ENCODE peak calls at places on chromosomes 4 and X, in seven cellular contexts. E, Q, M, C, L, I and K are unnamed samples.

GRCh38 chr4:102780476-102781144 is 19.8 kb upstream of the MANBA start:
- DNase-seq in L (peak; percentile 49), Q (no peak), M (no peak), E (no peak), C (no peak), I (peak; percentile 72), K (no peak)

GRCh38 chr4:178086324-178086723 is 644.1 kb upstream of the AGA start:
- DNase-seq in C (no peak), L (no peak), E (no peak), M (no peak), I (peak; percentile 12), Q (no peak), K (no peak)

GRCh38 chrX:38304010-38304409 is 23.3 kb downstream of the RPGR start:
- DNase-seq in E (no peak), L (peak; percentile 21), Q (no peak), I (peak; percentile 11), M (no peak), C (no peak), K (no peak)

GRCh38 chr4:80115368-80116181 is 42.5 kb upstream of the ANTXR2 start:
- DNase-seq in L (peak; percentile 40), Q (no peak), I (peak; percentile 50), M (no peak), E (no peak), C (no peak), K (no peak)

GRCh38 chr4:8765084-8765483 is 106.6 kb downstream of the HMX1 start:
- DNase-seq in Q (no peak), I (no peak), E (no peak), M (no peak), L (no peak), C (peak; percentile 16), K (peak; percentile 22)

GRCh38 chrX:153766098-153766817 is 2.2 kb downstream of the PLXNB3 start:
- DNase-seq in M (no peak), C (no peak), Q (peak; percentile 30), E (no peak), I (peak; percentile 91), L (peak; percentile 82), K (peak; percentile 79)

GRCh38 chr4:130333241-130333759 is 1237.3 kb downstream of the C4orf33 start:
- DNase-seq in E (no peak), Q (no peak), M (no peak), C (no peak), L (no peak), I (no peak), K (no peak)

GRCh38 chrX:25017667-25018247 is 2.0 kb upstream of the ARX start:
- DNase-seq in I (no peak), E (no peak), L (no peak), C (no peak), M (no peak), Q (no peak), K (no peak)

GRCh38 chrX:131633285-131633917 is 89.5 kb downstream of the OR13H1 start:
- DNase-seq in M (peak; percentile 55), L (peak; percentile 64), Q (peak; percentile 55), E (peak; percentile 48), I (peak; percentile 70), C (peak; percentile 23), K (no peak)

GRCh38 chr4:26047795-26048194 is 133.8 kb downstream of the SMIM20 start:
- DNase-seq in Q (no peak), I (no peak), L (no peak), E (no peak), C (no peak), M (no peak), K (no peak)

GRCh38 chr4:20196476-20196875 is 55.2 kb upstream of the SLIT2 start:
- DNase-seq in Q (no peak), E (no peak), M (no peak), C (no peak), L (peak; percentile 75), I (no peak), K (no peak)

GRCh38 chrX:24124227-24124799 is 25.2 kb upstream of the ZFX start:
- DNase-seq in M (no peak), C (no peak), E (no peak), L (no peak), I (no peak), Q (no peak), K (no peak)

GRCh38 chr4:123505077-123505456 is 108.5 kb downstream of the SPRY1 start:
- DNase-seq in I (no peak), Q (no peak), E (no peak), M (no peak), L (no peak), C (no peak), K (no peak)

GRCh38 chr4:87633239-87633638 is 16.8 kb upstream of the DMP1 start:
- DNase-seq in L (peak; percentile 8), Q (no peak), M (no peak), C (no peak), E (no peak), I (peak; percentile 4), K (no peak)

GRCh38 chrX:344371-344901 is 25.8 kb upstream of the GTPBP6 start:
- DNase-seq in E (no peak), C (no peak), L (no peak), Q (no peak), M (no peak), I (no peak), K (peak; percentile 26)

DNA sequence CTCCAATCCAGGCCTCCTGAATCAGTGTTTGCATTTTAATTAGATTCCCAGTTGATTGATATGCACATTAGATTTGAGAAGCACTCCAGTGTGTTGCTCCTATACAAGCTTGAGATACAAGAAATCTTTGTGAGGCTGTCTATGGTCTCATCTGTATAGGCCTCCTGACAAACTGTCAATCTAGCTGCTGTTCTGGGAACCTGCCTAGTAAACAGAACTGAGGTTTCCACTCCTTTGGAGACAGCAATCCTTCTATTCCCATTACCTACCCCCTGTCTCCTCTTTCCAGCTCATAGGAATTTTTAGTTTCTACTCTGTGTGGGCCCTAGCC is 306.1 kb upstream of the EMCN start:
- DNase-seq in L (no peak), M (no peak), C (no peak), E (no peak), Q (no peak), I (no peak), K (no peak)
- H3K4me1 ChIP-seq in L (peaks cover 7% of the 10 kb centered on the region), M (no peaks in the 10 kb centered on the region), C (peaks cover 7% of the 10 kb centered on the region), E (no peaks in the 10 kb centered on the region), Q (no peaks in the 10 kb centered on the region), I (no peaks in the 10 kb centered on the region), K (no peaks in the 10 kb centered on the region)

GRCh38 chr4:78561677-78562076 is 10.1 kb downstream of the ANXA3 start:
- DNase-seq in E (no peak), M (no peak), I (no peak), L (peak; percentile 24), C (no peak), Q (no peak), K (no peak)
- H3K27ac ChIP-seq in E (no peak overlapping the region), M (no peak overlapping the region), I (no peak overlapping the region), L (no peak overlapping the region), C (no peak overlapping the region), Q (no peak overlapping the region), K (no peak overlapping the region)

GRCh38 chr4:139676913-139677585 is 11.4 kb downstream of the MGST2 start:
- DNase-seq in I (no peak), L (no peak), E (no peak), Q (no peak), C (no peak), M (no peak), K (no peak)
- H3K4me1 ChIP-seq in I (no peaks in the 10 kb centered on the region), L (no peaks in the 10 kb centered on the region), E (no peaks in the 10 kb centered on the region), Q (no peaks in the 10 kb centered on the region), C (no peaks in the 10 kb centered on the region), M (no peaks in the 10 kb centered on the region), K (no peaks in the 10 kb centered on the region)

GRCh38 chr4:108116423-108117168 is 52.1 kb downstream of the LEF1 start:
- DNase-seq in L (no peak), M (no peak), E (no peak), C (no peak), I (no peak), Q (no peak), K (no peak)

GRCh38 chr4:108120789-108121188 is 47.9 kb downstream of the LEF1 start:
- DNase-seq in E (no peak), C (no peak), I (no peak), Q (no peak), L (no peak), M (no peak), K (no peak)

GRCh38 chr4:108119199-108119800 is 49.4 kb downstream of the LEF1 start:
- DNase-seq in L (no peak), E (no peak), Q (no peak), M (no peak), I (no peak), C (no peak), K (no peak)

GRCh38 chr4:108117473-108118182 is 51.1 kb downstream of the LEF1 start:
- DNase-seq in Q (no peak), L (no peak), E (no peak), I (peak; percentile 41), C (no peak), M (no peak), K (no peak)

GRCh38 chr4:108118505-108118904 is 50.2 kb downstream of the LEF1 start:
- DNase-seq in L (no peak), I (peak; percentile 44), E (no peak), C (no peak), M (no peak), Q (no peak), K (no peak)
- H3K27ac ChIP-seq in L (no peak overlapping the region), I (peak overlapping the region; percentile 3), E (peak overlapping the region; percentile 47), C (no peak overlapping the region), M (no peak overlapping the region), Q (no peak overlapping the region), K (no peak overlapping the region)

DNA sequence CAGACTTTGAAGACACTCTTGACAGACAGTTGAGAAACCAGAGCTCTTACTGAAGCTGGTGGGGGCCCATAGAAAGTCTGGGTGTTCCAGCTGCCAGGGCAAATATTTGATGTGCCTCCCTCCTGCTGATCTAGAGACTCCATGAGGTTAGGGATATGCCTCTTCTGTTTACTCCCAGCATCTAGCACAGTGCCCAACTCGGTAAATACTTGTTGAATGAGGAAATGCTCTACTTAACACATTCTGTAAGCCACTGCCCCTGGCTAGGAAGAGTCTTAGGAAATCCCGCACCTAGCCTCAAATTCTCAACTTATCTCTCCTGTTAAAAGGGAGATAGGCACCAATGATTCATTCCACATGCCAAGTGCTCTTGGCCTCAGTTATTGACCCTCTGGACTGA is 179.2 kb upstream of the RASGEF1B start:
- DNase-seq in I (no peak), Q (peak; percentile 82), C (no peak), M (no peak), E (no peak), L (no peak), K (no peak)
- H3K4me1 ChIP-seq in I (no peaks in the 10 kb centered on the region), Q (no peaks in the 10 kb centered on the region), C (peaks cover 2% of the 10 kb centered on the region), M (no peaks in the 10 kb centered on the region), E (peaks cover 11% of the 10 kb centered on the region), L (no peaks in the 10 kb centered on the region), K (no peaks in the 10 kb centered on the region)

DNA sequence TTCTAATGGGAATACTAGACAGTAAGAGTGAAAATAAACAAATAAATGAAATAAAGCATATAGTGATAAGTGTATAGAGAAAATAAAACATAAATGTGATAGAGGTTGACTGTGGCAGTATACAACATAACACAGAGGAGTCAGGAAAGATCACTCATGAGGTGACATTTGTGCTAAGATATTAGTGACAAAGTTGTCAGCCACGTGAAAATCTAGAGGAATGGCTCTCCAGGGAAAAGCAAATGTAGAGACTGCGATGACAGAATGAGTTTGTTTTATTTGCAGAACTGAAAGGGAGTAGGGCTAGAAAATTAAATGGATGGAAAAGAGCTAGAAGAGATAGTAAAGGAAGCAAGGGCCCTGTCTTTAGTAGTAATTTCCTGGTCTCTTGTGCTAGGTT is 72.8 kb upstream of the GABRA2 start:
- DNase-seq in E (no peak), M (no peak), C (no peak), Q (no peak), I (no peak), L (no peak), K (no peak)
- H3K27ac ChIP-seq in E (no peak overlapping the region), M (no peak overlapping the region), C (no peak overlapping the region), Q (no peak overlapping the region), I (no peak overlapping the region), L (no peak overlapping the region), K (no peak overlapping the region)